ENCODE peak calls at places on chromosome 12, in five cellular contexts. O is ascending aorta, L is heart right ventricle, Z is fibroblast of the aortic adventitia, J is A549. F is an unnamed sample.
A peak's percentile ranks its signal among the peaks of the same experiment; 100 is the strongest.

GRCh38 chr12:28369483-28369882 is 179.2 kb downstream of the CCDC91 start:
- DNase-seq in O (no peak), L (no peak), Z (no peak), J (no peak), F (no peak)

GRCh38 chr12:19390208-19390607 is 49.1 kb upstream of the AEBP2 start:
- DNase-seq in O (no peak), L (no peak), Z (peak; percentile 25), J (no peak), F (no peak)

GRCh38 chr12:6547987-6548386 is 7.9 kb downstream of the IFFO1 start:
- DNase-seq in O (no peak), L (peak; percentile 58), Z (peak; percentile 87), J (peak; percentile 28), F (no peak)

GRCh38 chr12:12018454-12018853 is 52.3 kb upstream of the BCL2L14 start:
- DNase-seq in O (no peak), L (no peak), Z (peak; percentile 21), J (no peak), F (no peak)

GRCh38 chr12:103705927-103706326 is 118.9 kb downstream of the STAB2 start:
- DNase-seq in O (no peak), L (no peak), Z (no peak), J (peak; percentile 28), F (no peak)

GRCh38 chr12:102010265-102010994 is 51.4 kb downstream of the WASHC3 start:
- DNase-seq in O (no peak), L (no peak), Z (no peak), J (no peak), F (no peak)

GRCh38 chr12:114904254-114905003 is 220.5 kb upstream of the TBX3 start:
- DNase-seq in O (no peak), L (no peak), Z (peak; percentile 57), J (no peak), F (no peak)

GRCh38 chr12:14258468-14258947 is 107.0 kb upstream of the ATF7IP start:
- DNase-seq in O (no peak), L (no peak), Z (no peak), J (no peak), F (no peak)

GRCh38 chr12:90152897-90153624 is 444.4 kb upstream of the ATP2B1 start:
- DNase-seq in O (no peak), L (no peak), Z (no peak), J (no peak), F (no peak)